ENCODE peak calls at places on chromosomes 6 and 20, in six cellular contexts. D is non-pigmented ciliary epithelial cell, L is fibroblast of lung, M is GM04503, Y is H54, V is NCI-H1105 treated with DMSO at 0.1 percent for 48 hours. T is an unnamed sample.

GRCh38 chr6:69584913-69585729 is 211.7 kb downstream of the LMBRD1 start:
- DNase-seq in M (no peak), Y (no peak), V (no peak), D (no peak), L (peak), T (no peak)

GRCh38 chr6:146878564-146879343 is 280.0 kb downstream of the ADGB start:
- DNase-seq in D (no peak), Y (no peak), L (no peak), V (no peak), M (no peak), T (no peak)

GRCh38 chr6:12570461-12571030 is 146.0 kb upstream of the PHACTR1 start:
- DNase-seq in Y (no peak), D (no peak), V (peak), L (peak), M (no peak), T (no peak)

GRCh38 chr20:24033151-24033550 is 44.6 kb upstream of the GGTLC1 start:
- DNase-seq in L (no peak), V (no peak), M (no peak), D (no peak), Y (no peak), T (no peak)

GRCh38 chr6:127058027-127058426 is 60.4 kb upstream of the RSPO3 start:
- DNase-seq in Y (no peak), D (peak), M (no peak), L (peak), V (no peak), T (no peak)

GRCh38 chr20:19275630-19276071 is 63.2 kb downstream of the SLC24A3 start:
- DNase-seq in V (peak), Y (no peak), M (no peak), L (no peak), D (no peak), T (peak)

GRCh38 chr20:634526-634925 is 18.5 kb downstream of the SRXN1 start:
- DNase-seq in V (peak), D (no peak), Y (no peak), L (no peak), M (no peak), T (no peak)

GRCh38 chr6:127956260-127956888 is 55.5 kb upstream of the THEMIS start:
- DNase-seq in L (peak), Y (no peak), M (no peak), V (no peak), D (no peak), T (no peak)

GRCh38 chr6:27755768-27756167 is 156.4 kb downstream of the OR2B2 start:
- DNase-seq in M (no peak), D (no peak), L (no peak), Y (no peak), V (no peak), T (no peak)

GRCh38 chr6:54419885-54420284 is 111.6 kb downstream of the TINAG start:
- DNase-seq in L (peak), Y (peak), V (no peak), D (peak), M (peak), T (no peak)

GRCh38 chr6:146857960-146858308 is 259.2 kb downstream of the ADGB start:
- DNase-seq in Y (peak), V (no peak), D (no peak), M (no peak), L (no peak), T (no peak)

GRCh38 chr20:10463622-10464021 is 28.5 kb downstream of the SLX4IP start:
- DNase-seq in D (no peak), V (no peak), M (no peak), L (no peak), Y (no peak), T (no peak)

GRCh38 chr6:143198312-143198711 is 137.6 kb downstream of the AIG1 start:
- DNase-seq in M (no peak), L (no peak), Y (no peak), D (no peak), V (no peak), T (no peak)

GRCh38 chr6:25652007-25652515 is at the start of gene SCGN:
- DNase-seq in M (no peak), L (peak), Y (no peak), V (peak), D (peak), T (peak)

GRCh38 chr6:14320342-14320741 is 202.8 kb downstream of the CD83 start:
- DNase-seq in Y (no peak), L (no peak), V (no peak), D (no peak), M (no peak), T (peak)

T was measured in testis.